ENCODE peak calls at places on chromosomes 3 and 15, in ten cellular contexts. P is DND-41, C is IMR-90, E is OCI-LY7, K is neuronal stem cell, L is astrocyte, T is GM23248, R is K562, Z is GM23338, N is mesendoderm. S is an unnamed sample.

GRCh38 chr3:192188218-192188835 is 539.0 kb downstream of the FGF12 start:
- DNase-seq in P (peak; percentile 49), C (peak; percentile 4), E (peak; percentile 79), K (peak; percentile 40), L (peak; percentile 13), T (peak; percentile 18), R (peak; percentile 54), Z (peak; percentile 85), N (peak; percentile 78), S (peak; percentile 34)

GRCh38 chr3:115698851-115699535 is 75.7 kb downstream of the GAP43 start:
- DNase-seq in P (no peak), C (peak; percentile 33), E (no peak), K (peak; percentile 18), L (peak; percentile 61), T (peak; percentile 19), R (no peak), Z (peak; percentile 93), N (peak; percentile 90), S (no peak)

GRCh38 chr15:39997031-39997430 is 42.0 kb downstream of the SRP14 start:
- DNase-seq in P (no peak), C (peak; percentile 56), E (no peak), K (no peak), L (peak; percentile 69), T (peak; percentile 41), R (no peak), Z (no peak), N (no peak), S (peak; percentile 79)

GRCh38 chr3:65871305-65872141 is 167.2 kb downstream of the MAGI1 start:
- DNase-seq in P (no peak), C (peak; percentile 26), E (no peak), K (no peak), L (no peak), T (no peak), R (no peak), Z (no peak), N (no peak), S (no peak)

GRCh38 chr3:188208751-188209433 is 54.9 kb downstream of the LPP start:
- DNase-seq in P (no peak), C (peak; percentile 83), E (no peak), K (no peak), L (peak; percentile 83), T (peak; percentile 69), R (no peak), Z (no peak), N (no peak), S (peak; percentile 87)

GRCh38 chr3:103085465-103085864 is 650.6 kb downstream of the ZPLD1 start:
- DNase-seq in P (no peak), C (no peak), E (no peak), K (no peak), L (peak; percentile 15), T (no peak), R (no peak), Z (peak; percentile 25), N (peak; percentile 54), S (peak; percentile 46)

GRCh38 chr3:11510001-11510760 is 133.5 kb downstream of the VGLL4 start:
- DNase-seq in P (no peak), C (no peak), E (peak; percentile 82), K (no peak), L (no peak), T (no peak), R (no peak), Z (no peak), N (peak; percentile 16), S (no peak)

GRCh38 chr15:78739996-78740903 is 71.0 kb downstream of the ADAMTS7 start:
- DNase-seq in P (peak; percentile 75), C (peak; percentile 23), E (peak; percentile 85), K (peak; percentile 51), L (no peak), T (peak; percentile 74), R (peak; percentile 41), Z (peak; percentile 94), N (peak; percentile 90), S (peak; percentile 17)

GRCh38 chr3:109532257-109533216 is 195.2 kb upstream of the DPPA4 start:
- DNase-seq in P (peak; percentile 80), C (peak; percentile 83), E (peak; percentile 1), K (peak; percentile 61), L (peak; percentile 70), T (peak; percentile 78), R (no peak), Z (peak; percentile 85), N (peak; percentile 88), S (peak; percentile 78)

GRCh38 chr3:38805765-38806386 is 10.1 kb downstream of the SCN10A start:
- DNase-seq in P (peak; percentile 82), C (peak; percentile 74), E (peak; percentile 68), K (peak; percentile 95), L (peak; percentile 60), T (peak; percentile 80), R (peak; percentile 79), Z (peak; percentile 95), N (peak; percentile 91), S (peak; percentile 64)

GRCh38 chr15:94584833-94585244 is 353.5 kb downstream of the MCTP2 start:
- DNase-seq in P (peak; percentile 83), C (no peak), E (peak; percentile 15), K (no peak), L (peak; percentile 23), T (peak; percentile 1), R (no peak), Z (no peak), N (no peak), S (no peak)

GRCh38 chr15:55434989-55435825 is 26.9 kb downstream of the PIERCE2 start:
- DNase-seq in P (no peak), C (peak; percentile 64), E (peak; percentile 63), K (peak; percentile 33), L (peak; percentile 29), T (peak; percentile 78), R (peak; percentile 41), Z (peak; percentile 86), N (peak; percentile 78), S (peak; percentile 49)

GRCh38 chr15:66110788-66111187 is 142.8 kb downstream of the MEGF11 start:
- DNase-seq in P (no peak), C (no peak), E (no peak), K (no peak), L (no peak), T (no peak), R (no peak), Z (no peak), N (no peak), S (no peak)

GRCh38 chr3:186432189-186432588 is 70.2 kb upstream of the DGKG start:
- DNase-seq in P (no peak), C (peak; percentile 11), E (no peak), K (no peak), L (no peak), T (peak; percentile 86), R (no peak), Z (no peak), N (no peak), S (peak; percentile 15)

GRCh38 chr3:116059421-116060096 is 385.7 kb downstream of the LSAMP start:
- DNase-seq in P (no peak), C (peak; percentile 93), E (no peak), K (no peak), L (peak; percentile 97), T (peak; percentile 85), R (peak; percentile 12), Z (peak; percentile 52), N (peak; percentile 97), S (peak; percentile 74)

GRCh38 chr3:132543016-132543739 is 53.9 kb upstream of the ACKR4 start:
- DNase-seq in P (no peak), C (peak; percentile 97), E (no peak), K (no peak), L (peak; percentile 98), T (peak; percentile 94), R (no peak), Z (no peak), N (no peak), S (peak; percentile 98)

GRCh38 chr3:144221771-144222170 is 250.1 kb downstream of the DIPK2A start:
- DNase-seq in P (no peak), C (no peak), E (no peak), K (no peak), L (no peak), T (no peak), R (no peak), Z (peak; percentile 47), N (peak; percentile 12), S (no peak)

GRCh38 chr3:45981321-45982038 is 14.1 kb downstream of the FYCO1 start:
- DNase-seq in P (no peak), C (peak; percentile 76), E (no peak), K (no peak), L (peak; percentile 56), T (peak; percentile 46), R (peak; percentile 54), Z (no peak), N (no peak), S (peak; percentile 25)
- H3K36me3 ChIP-seq in P (peaks cover 82% of the 10 kb centered on the region), C (peaks cover 24% of the 10 kb centered on the region), E (peaks cover 79% of the 10 kb centered on the region), K (peaks cover 24% of the 10 kb centered on the region), L (peaks cover 10% of the 10 kb centered on the region), T (peaks cover 6% of the 10 kb centered on the region), R (peaks cover 81% of the 10 kb centered on the region), Z (peaks cover 55% of the 10 kb centered on the region), N (peaks cover 2% of the 10 kb centered on the region), S (peaks cover 10% of the 10 kb centered on the region)

GRCh38 chr3:111853071-111853470 is 6.0 kb upstream of the PHLDB2 start:
- DNase-seq in P (no peak), C (no peak), E (no peak), K (no peak), L (no peak), T (peak; percentile 24), R (no peak), Z (no peak), N (no peak), S (no peak)
- H3K4me2 ChIP-seq in P (no peak overlapping the region), C (no peak overlapping the region), E (no peak overlapping the region), K (no peak overlapping the region), L (no peak overlapping the region), T (no peak overlapping the region), R (no peak overlapping the region), Z (no peak overlapping the region), N (no peak overlapping the region), S (no peak overlapping the region)

DNA sequence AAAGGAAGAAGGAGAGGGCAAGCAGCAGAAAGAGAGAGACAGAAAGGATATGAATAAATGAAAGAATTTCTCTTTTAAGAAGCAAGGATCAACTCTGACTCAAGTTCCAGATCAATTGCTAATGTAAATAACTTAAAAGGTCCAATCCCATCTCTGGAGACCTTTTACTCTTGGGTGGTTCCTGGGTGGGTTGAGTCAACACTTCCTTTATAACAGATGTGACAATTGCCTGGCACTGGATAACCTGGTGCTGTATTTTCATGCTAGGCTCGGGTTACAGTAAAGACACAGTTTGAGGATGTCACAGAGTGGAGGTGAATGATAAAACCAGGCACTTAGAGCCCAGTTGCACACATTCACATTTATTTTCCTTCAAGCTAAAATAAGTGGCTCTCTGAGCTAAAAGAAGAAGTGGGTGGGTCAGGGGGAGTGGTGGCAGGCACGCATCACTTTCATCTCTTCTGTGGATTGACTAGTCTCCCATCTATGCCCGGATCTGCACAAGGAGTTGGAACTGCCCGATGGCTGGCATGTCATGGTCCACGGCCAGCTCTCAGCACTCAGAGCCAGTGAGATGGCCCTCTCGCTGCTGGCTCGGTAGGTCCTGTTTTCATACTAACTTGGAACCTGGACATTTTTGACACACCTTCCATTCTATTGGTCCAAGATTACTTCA is 465.8 kb downstream of the FOXP1 start:
- DNase-seq in P (no peak), C (peak; percentile 69), E (no peak), K (no peak), L (peak; percentile 56), T (peak; percentile 47), R (no peak), Z (no peak), N (no peak), S (peak; percentile 40)
- H3K36me3 ChIP-seq in P (peaks cover 15% of the 10 kb centered on the region), C (peaks cover 3% of the 10 kb centered on the region), E (peaks cover 50% of the 10 kb centered on the region), K (no peaks in the 10 kb centered on the region), L (no peaks in the 10 kb centered on the region), T (no peaks in the 10 kb centered on the region), R (peaks cover 7% of the 10 kb centered on the region), Z (no peaks in the 10 kb centered on the region), N (no peaks in the 10 kb centered on the region), S (no peaks in the 10 kb centered on the region)

DNA sequence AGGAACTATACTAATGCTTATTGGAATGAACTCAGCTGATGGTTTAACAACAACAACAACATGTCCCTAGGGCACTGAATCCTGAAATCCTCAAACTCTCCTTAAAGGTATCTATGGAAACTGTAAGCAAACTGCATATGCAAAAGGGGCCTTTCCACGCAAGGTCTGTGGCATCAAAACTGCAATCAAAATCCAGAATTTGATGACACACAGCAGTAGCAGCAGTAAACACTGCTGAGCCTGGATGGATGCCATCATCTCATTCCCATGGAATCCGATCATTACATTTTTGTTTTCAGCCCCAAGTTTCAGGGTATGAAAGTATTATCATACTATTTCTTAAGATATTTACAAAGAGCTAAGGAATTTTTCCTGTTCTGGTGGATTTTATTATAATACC is 399.7 kb downstream of the VPS13C start:
- DNase-seq in P (no peak), C (peak; percentile 7), E (no peak), K (no peak), L (peak; percentile 2), T (peak; percentile 84), R (no peak), Z (no peak), N (no peak), S (peak; percentile 9)
- H3K4me2 ChIP-seq in P (no peak overlapping the region), C (no peak overlapping the region), E (no peak overlapping the region), K (no peak overlapping the region), L (no peak overlapping the region), T (peak overlapping the region; percentile 58), R (no peak overlapping the region), Z (no peak overlapping the region), N (no peak overlapping the region), S (no peak overlapping the region)

S was measured in fibroblast of lung.